ENCODE peak calls at places on chromosomes 13 and 19, in six cellular contexts. One of them, this sample, is unnamed.

GRCh38 chr19:39154626-39155100 is 29.1 kb downstream of the PAK4 start:
- DNase-seq in MCF 10A: no peak
- DNase-seq in kidney: no peak
- DNase-seq in WTC11: peak; percentile 56
- DNase-seq in OCI-LY7: no peak
- DNase-seq in tibial nerve: no peak
- DNase-seq in this sample: peak; percentile 68

GRCh38 chr19:42108527-42109389 is 23.5 kb downstream of the POU2F2 start:
- DNase-seq in MCF 10A: peak; percentile 90
- DNase-seq in kidney: no peak
- DNase-seq in WTC11: peak; percentile 91
- DNase-seq in OCI-LY7: peak; percentile 95
- DNase-seq in tibial nerve: peak; percentile 57
- DNase-seq in this sample: no peak

GRCh38 chr19:48290341-48290922 is 20.6 kb downstream of the ZNF114 start:
- DNase-seq in MCF 10A: peak; percentile 36
- DNase-seq in kidney: no peak
- DNase-seq in WTC11: peak; percentile 81
- DNase-seq in OCI-LY7: no peak
- DNase-seq in tibial nerve: no peak
- DNase-seq in this sample: no peak

GRCh38 chr13:31755803-31756212 is 16.5 kb downstream of the RXFP2 start:
- DNase-seq in MCF 10A: no peak
- DNase-seq in kidney: no peak
- DNase-seq in WTC11: no peak
- DNase-seq in OCI-LY7: no peak
- DNase-seq in tibial nerve: no peak
- DNase-seq in this sample: no peak

GRCh38 chr19:3062165-3063105 is at the start of gene TLE5:
- DNase-seq in MCF 10A: peak; percentile 55
- DNase-seq in kidney: peak; percentile 90
- DNase-seq in WTC11: no peak
- DNase-seq in OCI-LY7: peak; percentile 79
- DNase-seq in tibial nerve: no peak
- DNase-seq in this sample: peak; percentile 57

GRCh38 chr19:3163230-3163886 is 15.2 kb upstream of the S1PR4 start:
- DNase-seq in MCF 10A: peak; percentile 66
- DNase-seq in kidney: peak; percentile 82
- DNase-seq in WTC11: peak; percentile 83
- DNase-seq in OCI-LY7: peak; percentile 87
- DNase-seq in tibial nerve: no peak
- DNase-seq in this sample: peak; percentile 76

GRCh38 chr19:49888478-49888901 is 8.2 kb downstream of the IL4I1 start:
- DNase-seq in MCF 10A: no peak
- DNase-seq in kidney: no peak
- DNase-seq in WTC11: no peak
- DNase-seq in OCI-LY7: no peak
- DNase-seq in tibial nerve: no peak
- DNase-seq in this sample: no peak

GRCh38 chr13:102907886-102908515 is 62.2 kb downstream of the ERCC5 start:
- DNase-seq in MCF 10A: peak; percentile 23
- DNase-seq in kidney: no peak
- DNase-seq in WTC11: no peak
- DNase-seq in OCI-LY7: no peak
- DNase-seq in tibial nerve: no peak
- DNase-seq in this sample: no peak

GRCh38 chr13:85665286-85665685 is 133.9 kb downstream of the SLITRK6 start:
- DNase-seq in MCF 10A: peak; percentile 14
- DNase-seq in kidney: no peak
- DNase-seq in WTC11: no peak
- DNase-seq in OCI-LY7: no peak
- DNase-seq in tibial nerve: no peak
- DNase-seq in this sample: no peak

GRCh38 chr19:3010871-3011270 is 18.2 kb downstream of the TLE2 start:
- DNase-seq in MCF 10A: no peak
- DNase-seq in kidney: no peak
- DNase-seq in WTC11: no peak
- DNase-seq in OCI-LY7: no peak
- DNase-seq in tibial nerve: no peak
- DNase-seq in this sample: no peak

DNA sequence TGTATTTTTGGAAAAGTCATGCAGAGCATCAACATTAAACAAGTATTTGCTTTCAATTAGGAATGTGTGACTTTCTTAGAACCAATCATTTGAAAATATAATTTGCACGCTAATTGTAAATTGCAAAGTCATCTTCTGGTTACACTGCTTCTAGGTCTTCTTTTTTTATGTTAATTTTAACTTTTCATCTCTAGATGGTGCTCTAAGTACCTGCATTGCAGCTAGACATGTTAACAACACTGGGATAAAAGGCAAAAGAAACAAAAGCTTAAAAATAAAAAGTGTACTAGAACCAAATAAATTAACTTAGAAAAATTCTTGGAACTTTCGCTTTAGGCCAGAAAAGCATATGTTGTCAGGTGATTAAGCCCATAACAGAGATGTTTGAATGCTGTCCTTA is 2758.2 kb downstream of the PCDH9 start:
- DNase-seq in MCF 10A: peak; percentile 43
- DNase-seq in kidney: no peak
- DNase-seq in WTC11: no peak
- DNase-seq in OCI-LY7: no peak
- DNase-seq in tibial nerve: no peak
- DNase-seq in this sample: no peak
- TF ChIP-seq CTCF in MCF 10A: peak; percentile 55
- TF ChIP-seq CTCF in kidney: no peak
- TF ChIP-seq CTCF in WTC11: no peak
- TF ChIP-seq CTCF in OCI-LY7: peak; percentile 52
- TF ChIP-seq CTCF in tibial nerve: no peak
- TF ChIP-seq CTCF in this sample: peak; percentile 16

GRCh38 chr13:72061613-72062012 is 194.6 kb upstream of the DACH1 start:
- DNase-seq in MCF 10A: no peak
- DNase-seq in kidney: no peak
- DNase-seq in WTC11: no peak
- DNase-seq in OCI-LY7: no peak
- DNase-seq in tibial nerve: no peak
- DNase-seq in this sample: no peak
- TF ChIP-seq CTCF in MCF 10A: no peak
- TF ChIP-seq CTCF in kidney: no peak
- TF ChIP-seq CTCF in WTC11: no peak
- TF ChIP-seq CTCF in OCI-LY7: no peak
- TF ChIP-seq CTCF in tibial nerve: no peak
- TF ChIP-seq CTCF in this sample: no peak

GRCh38 chr19:10870955-10871603 is at the start of gene CARM1:
- DNase-seq in MCF 10A: peak; percentile 98
- DNase-seq in kidney: peak; percentile 100
- DNase-seq in WTC11: peak; percentile 99
- DNase-seq in OCI-LY7: peak; percentile 97
- DNase-seq in tibial nerve: peak; percentile 99
- DNase-seq in this sample: peak; percentile 99
- TF ChIP-seq CTCF in MCF 10A: peak; percentile 52
- TF ChIP-seq CTCF in kidney: peak; percentile 96
- TF ChIP-seq CTCF in WTC11: peak; percentile 56
- TF ChIP-seq CTCF in OCI-LY7: peak; percentile 52
- TF ChIP-seq CTCF in tibial nerve: peak; percentile 95
- TF ChIP-seq CTCF in this sample: peak; percentile 75

DNA sequence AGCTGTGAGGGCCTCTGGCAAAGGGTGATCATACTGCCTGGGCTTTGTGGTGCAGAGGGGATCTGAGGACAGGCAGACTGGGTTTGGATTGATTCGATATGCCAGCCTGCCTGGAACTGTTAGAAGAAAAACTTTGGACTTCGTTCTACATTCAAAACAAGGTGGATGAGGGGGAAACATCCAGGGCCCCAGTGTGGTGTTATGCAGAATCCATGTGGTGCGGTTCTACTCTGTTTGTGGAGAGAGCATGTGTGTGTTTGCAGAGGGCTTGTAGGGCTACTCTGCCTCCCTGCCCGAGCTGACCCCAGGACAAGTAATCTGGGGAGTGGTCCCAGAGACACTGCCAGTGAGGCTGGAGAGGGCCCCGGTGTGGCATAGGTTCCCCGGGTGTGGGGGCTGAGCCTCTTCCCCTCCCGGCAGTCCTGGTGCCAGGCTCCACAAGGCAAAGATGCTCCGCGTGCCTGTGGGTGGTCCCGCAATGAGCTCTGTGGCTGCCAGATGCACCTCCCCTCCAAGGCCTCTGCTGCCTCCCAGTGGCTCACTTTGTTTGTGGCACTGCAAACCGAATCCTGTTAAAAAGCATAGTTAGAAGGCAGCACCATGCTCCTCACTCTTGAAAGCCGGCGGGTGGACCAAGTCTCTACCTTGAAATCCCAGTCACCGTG is 22.3 kb upstream of the TFDP1 start:
- DNase-seq in MCF 10A: peak; percentile 58
- DNase-seq in kidney: peak; percentile 82
- DNase-seq in WTC11: peak; percentile 88
- DNase-seq in OCI-LY7: peak; percentile 54
- DNase-seq in tibial nerve: no peak
- DNase-seq in this sample: peak; percentile 66
- TF ChIP-seq CTCF in MCF 10A: peak; percentile 51
- TF ChIP-seq CTCF in kidney: peak; percentile 74
- TF ChIP-seq CTCF in WTC11: peak; percentile 42
- TF ChIP-seq CTCF in OCI-LY7: peak; percentile 71
- TF ChIP-seq CTCF in tibial nerve: peak; percentile 76
- TF ChIP-seq CTCF in this sample: peak; percentile 30

GRCh38 chr19:17420267-17420924 is 549 bp downstream of the MVB12A start:
- DNase-seq in MCF 10A: peak; percentile 49
- DNase-seq in kidney: peak; percentile 87
- DNase-seq in WTC11: peak; percentile 59
- DNase-seq in OCI-LY7: peak; percentile 28
- DNase-seq in tibial nerve: no peak
- DNase-seq in this sample: peak; percentile 55
- TF ChIP-seq CTCF in MCF 10A: no peak
- TF ChIP-seq CTCF in kidney: no peak
- TF ChIP-seq CTCF in WTC11: no peak
- TF ChIP-seq CTCF in OCI-LY7: no peak
- TF ChIP-seq CTCF in tibial nerve: no peak
- TF ChIP-seq CTCF in this sample: no peak

DNA sequence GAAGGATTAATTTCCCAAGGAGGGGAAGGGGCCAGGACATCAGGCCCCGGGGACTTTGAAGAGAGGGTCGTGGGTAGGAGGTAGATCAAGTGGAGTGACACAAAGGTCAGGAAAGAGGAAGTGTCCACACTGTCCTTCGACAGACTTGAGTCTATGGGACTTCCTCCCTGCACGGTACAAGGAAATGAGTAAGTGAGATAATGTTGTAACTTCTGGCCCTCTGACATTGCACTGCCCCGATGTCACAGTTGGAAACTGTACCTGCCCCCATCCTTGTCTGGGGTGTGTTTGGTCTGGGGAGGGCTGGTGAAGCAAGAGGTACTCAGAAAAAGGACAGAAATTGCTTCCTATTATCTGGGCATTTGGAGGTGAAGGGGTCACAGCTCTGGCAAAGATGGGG is 22.2 kb upstream of the ALOX5AP start:
- DNase-seq in MCF 10A: peak; percentile 57
- DNase-seq in kidney: no peak
- DNase-seq in WTC11: no peak
- DNase-seq in OCI-LY7: no peak
- DNase-seq in tibial nerve: no peak
- DNase-seq in this sample: no peak
- TF ChIP-seq CTCF in MCF 10A: no peak
- TF ChIP-seq CTCF in kidney: no peak
- TF ChIP-seq CTCF in WTC11: no peak
- TF ChIP-seq CTCF in OCI-LY7: no peak
- TF ChIP-seq CTCF in tibial nerve: no peak
- TF ChIP-seq CTCF in this sample: no peak

GRCh38 chr19:40524133-40524549 is 52.5 kb upstream of the SHKBP1 start:
- DNase-seq in MCF 10A: no peak
- DNase-seq in kidney: peak; percentile 7
- DNase-seq in WTC11: no peak
- DNase-seq in OCI-LY7: no peak
- DNase-seq in tibial nerve: no peak
- DNase-seq in this sample: no peak

GRCh38 chr19:40519352-40520322 is 52.8 kb downstream of the SPTBN4 start:
- DNase-seq in MCF 10A: no peak
- DNase-seq in kidney: no peak
- DNase-seq in WTC11: peak; percentile 68
- DNase-seq in OCI-LY7: no peak
- DNase-seq in tibial nerve: no peak
- DNase-seq in this sample: no peak

GRCh38 chr19:40524655-40525054 is 52.0 kb upstream of the SHKBP1 start:
- DNase-seq in MCF 10A: no peak
- DNase-seq in kidney: peak; percentile 0
- DNase-seq in WTC11: no peak
- DNase-seq in OCI-LY7: no peak
- DNase-seq in tibial nerve: no peak
- DNase-seq in this sample: no peak

GRCh38 chr19:40523322-40524047 is 53.2 kb upstream of the SHKBP1 start:
- DNase-seq in MCF 10A: peak; percentile 79
- DNase-seq in kidney: peak; percentile 78
- DNase-seq in WTC11: peak; percentile 87
- DNase-seq in OCI-LY7: peak; percentile 84
- DNase-seq in tibial nerve: no peak
- DNase-seq in this sample: no peak

GRCh38 chr19:40521276-40521675 is 54.5 kb downstream of the SPTBN4 start:
- DNase-seq in MCF 10A: peak; percentile 40
- DNase-seq in kidney: no peak
- DNase-seq in WTC11: no peak
- DNase-seq in OCI-LY7: peak; percentile 38
- DNase-seq in tibial nerve: no peak
- DNase-seq in this sample: no peak
- TF ChIP-seq CTCF in MCF 10A: peak; percentile 24
- TF ChIP-seq CTCF in kidney: no peak
- TF ChIP-seq CTCF in WTC11: no peak
- TF ChIP-seq CTCF in OCI-LY7: peak; percentile 69
- TF ChIP-seq CTCF in tibial nerve: no peak
- TF ChIP-seq CTCF in this sample: no peak

GRCh38 chr13:84567848-84568247 is 685.6 kb upstream of the SLITRK1 start:
- DNase-seq in MCF 10A: no peak
- DNase-seq in kidney: no peak
- DNase-seq in WTC11: no peak
- DNase-seq in OCI-LY7: no peak
- DNase-seq in tibial nerve: no peak
- DNase-seq in this sample: no peak

GRCh38 chr13:84574851-84575250 is 692.6 kb upstream of the SLITRK1 start:
- DNase-seq in MCF 10A: peak; percentile 29
- DNase-seq in kidney: no peak
- DNase-seq in WTC11: no peak
- DNase-seq in OCI-LY7: no peak
- DNase-seq in tibial nerve: no peak
- DNase-seq in this sample: no peak

GRCh38 chr13:84570831-84571230 is 688.6 kb upstream of the SLITRK1 start:
- DNase-seq in MCF 10A: no peak
- DNase-seq in kidney: no peak
- DNase-seq in WTC11: no peak
- DNase-seq in OCI-LY7: no peak
- DNase-seq in tibial nerve: no peak
- DNase-seq in this sample: no peak

DNA sequence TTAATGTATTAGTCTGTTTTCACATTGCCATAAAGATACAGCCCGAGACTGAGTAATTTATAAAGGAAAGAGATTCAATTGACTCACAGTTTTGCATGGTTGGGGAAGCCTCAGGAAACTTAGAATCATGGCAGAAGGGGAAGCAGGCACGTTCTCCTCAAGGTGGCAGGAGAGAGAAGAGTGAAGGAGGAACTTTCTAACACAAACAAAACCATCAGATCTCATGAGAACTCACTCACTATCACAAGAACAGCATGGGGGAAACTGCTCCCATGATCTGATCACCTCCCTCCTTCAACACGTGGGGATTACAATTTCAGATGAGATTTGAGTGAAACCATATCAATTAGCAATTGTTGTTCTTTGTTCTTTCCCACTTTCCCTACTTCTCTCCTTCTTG is 689.0 kb upstream of the SLITRK1 start:
- DNase-seq in MCF 10A: no peak
- DNase-seq in kidney: no peak
- DNase-seq in WTC11: no peak
- DNase-seq in OCI-LY7: no peak
- DNase-seq in tibial nerve: no peak
- DNase-seq in this sample: no peak
- TF ChIP-seq CTCF in MCF 10A: no peak
- TF ChIP-seq CTCF in kidney: no peak
- TF ChIP-seq CTCF in WTC11: no peak
- TF ChIP-seq CTCF in OCI-LY7: peak; percentile 18
- TF ChIP-seq CTCF in tibial nerve: no peak
- TF ChIP-seq CTCF in this sample: no peak